ENCODE peak calls at places on chromosomes 4 and X, in seven cellular contexts. E is HT1080, Z is substantia nigra, Y is HFFc6, X is T-helper 2 cell, B is lower leg skin, D is T1000. C is an unnamed sample.

GRCh38 chr4:107760281-107760947 is 40.4 kb upstream of the PAPSS1 start:
- DNase-seq in E (peak), Z (no peak), Y (no peak), X (no peak), B (no peak), D (no peak), C (no peak)

GRCh38 chr4:7382634-7383014 is 52.1 kb downstream of the PSAPL1 start:
- DNase-seq in E (no peak), Z (no peak), Y (no peak), X (no peak), B (no peak), D (no peak), C (no peak)

GRCh38 chrX:96770315-96770714 is 85.7 kb downstream of the DIAPH2 start:
- DNase-seq in E (peak), Z (no peak), Y (peak), X (no peak), B (no peak), D (no peak), C (no peak)

GRCh38 chr4:182862921-182863320 is 54.3 kb downstream of the DCTD start:
- DNase-seq in E (no peak), Z (no peak), Y (no peak), X (no peak), B (no peak), D (no peak), C (no peak)

GRCh38 chr4:140308366-140309123 is 64.9 kb upstream of the SCOC start:
- DNase-seq in E (peak), Z (no peak), Y (peak), X (no peak), B (peak), D (peak), C (no peak)

GRCh38 chrX:24242649-24243556 is 71.0 kb downstream of the SUPT20HL2 start:
- DNase-seq in E (no peak), Z (no peak), Y (no peak), X (no peak), B (peak), D (no peak), C (no peak)

GRCh38 chr4:27350161-27350560 is 489.5 kb downstream of the STIM2 start:
- DNase-seq in E (peak), Z (no peak), Y (peak), X (no peak), B (no peak), D (peak), C (no peak)

GRCh38 chrX:24395775-24396174 is 35.3 kb downstream of the SUPT20HL1 start:
- DNase-seq in E (peak), Z (no peak), Y (peak), X (no peak), B (no peak), D (peak), C (peak)

GRCh38 chrX:40154853-40155616 is 57.3 kb upstream of the BCOR start:
- DNase-seq in E (no peak), Z (no peak), Y (no peak), X (no peak), B (no peak), D (no peak), C (no peak)

GRCh38 chrX:85309717-85310116 is 65.9 kb downstream of the ZNF711 start:
- DNase-seq in E (peak), Z (no peak), Y (no peak), X (no peak), B (no peak), D (no peak), C (no peak)

GRCh38 chr4:37464373-37464772 is 219.8 kb downstream of the NWD2 start:
- DNase-seq in E (no peak), Z (no peak), Y (no peak), X (no peak), B (no peak), D (no peak), C (no peak)

GRCh38 chr4:53478671-53479456 is 101.4 kb downstream of the FIP1L1 start:
- DNase-seq in E (peak), Z (no peak), Y (peak), X (no peak), B (no peak), D (peak), C (no peak)

GRCh38 chr4:48212165-48212564 is 57.5 kb downstream of the TEC start:
- DNase-seq in E (no peak), Z (no peak), Y (no peak), X (no peak), B (no peak), D (no peak), C (no peak)

GRCh38 chr4:14059006-14059405 is 431.5 kb upstream of the BOD1L1 start:
- DNase-seq in E (no peak), Z (no peak), Y (no peak), X (no peak), B (no peak), D (no peak), C (no peak)

GRCh38 chrX:110286126-110286525 is 31.8 kb downstream of the AMMECR1 start:
- DNase-seq in E (peak), Z (no peak), Y (peak), X (no peak), B (no peak), D (no peak), C (no peak)

C was measured in CD4-positive, alpha-beta T cell.